ENCODE peak calls at places on chromosomes 11 and 22, in six cellular contexts. N is fibroblast of pulmonary artery; Z is BJ; X is T-cell; I is SJSA1; R is activated CD4-positive, alpha-beta memory T cell treated with anti-CD3 and anti-CD28 coated beads, Interleukin-2, amount 10 ng/mL, durations not matched to agents 7 days and 5 days. C is an unnamed sample.
A peak's percentile ranks its signal among the peaks of the same experiment; 100 is the strongest.

GRCh38 chr11:69915501-69916250 is 96.5 kb upstream of the FGF3 start:
- DNase-seq in N (peak; percentile 69), Z (peak; percentile 4), X (no peak), I (peak; percentile 96), R (peak; percentile 59), C (peak; percentile 72)

GRCh38 chr11:80899381-80899780 is 1458.6 kb upstream of the TENM4 start:
- DNase-seq in N (peak; percentile 78), Z (no peak), X (no peak), I (no peak), R (no peak), C (peak; percentile 89)

GRCh38 chr11:107844041-107844440 is 14.5 kb downstream of the SLC35F2 start:
- DNase-seq in N (peak; percentile 43), Z (no peak), X (no peak), I (peak; percentile 43), R (no peak), C (peak; percentile 16)

GRCh38 chr11:64331569-64332371 is 8.2 kb upstream of the CCDC88B start:
- DNase-seq in N (peak; percentile 85), Z (no peak), X (peak; percentile 70), I (peak; percentile 92), R (peak; percentile 89), C (peak; percentile 93)

GRCh38 chr11:73085189-73085875 is 56.8 kb downstream of the FCHSD2 start:
- DNase-seq in N (peak; percentile 66), Z (no peak), X (no peak), I (no peak), R (no peak), C (peak; percentile 36)

GRCh38 chr11:102925988-102926387 is 29.5 kb downstream of the MMP13 start:
- DNase-seq in N (no peak), Z (no peak), X (no peak), I (no peak), R (no peak), C (no peak)

GRCh38 chr11:123469089-123469488 is 39.0 kb downstream of the GRAMD1B start:
- DNase-seq in N (peak; percentile 93), Z (no peak), X (no peak), I (no peak), R (no peak), C (peak; percentile 79)

GRCh38 chr22:34847072-34847471 is 218.9 kb upstream of the ISX start:
- DNase-seq in N (no peak), Z (no peak), X (no peak), I (no peak), R (no peak), C (no peak)

GRCh38 chr11:2301631-2302272 is at the start of the genes C11orf21 and TSPAN32:
- DNase-seq in N (peak; percentile 32), Z (no peak), X (peak; percentile 47), I (peak; percentile 57), R (peak; percentile 87), C (peak; percentile 17)

GRCh38 chr22:42717197-42717967 is 3.3 kb downstream of the A4GALT start:
- DNase-seq in N (no peak), Z (no peak), X (no peak), I (no peak), R (no peak), C (peak; percentile 31)

GRCh38 chr11:116312560-116313340 is 460.0 kb downstream of the BUD13 start:
- DNase-seq in N (peak; percentile 34), Z (no peak), X (no peak), I (no peak), R (no peak), C (peak; percentile 9)

GRCh38 chr22:40628354-40629042 is 8.0 kb downstream of the MRTFA start:
- DNase-seq in N (peak; percentile 58), Z (no peak), X (no peak), I (no peak), R (no peak), C (peak; percentile 67)

GRCh38 chr22:35154937-35155387 is 89.0 kb downstream of the ISX start:
- DNase-seq in N (peak; percentile 53), Z (no peak), X (no peak), I (peak; percentile 51), R (peak; percentile 20), C (peak; percentile 46)

GRCh38 chr11:73539506-73540084 is 58.3 kb downstream of the FAM168A start:
- DNase-seq in N (no peak), Z (no peak), X (no peak), I (no peak), R (no peak), C (no peak)

GRCh38 chr22:23457586-23457985 is 122.5 kb downstream of the IGLL1 start:
- DNase-seq in N (no peak), Z (no peak), X (no peak), I (no peak), R (no peak), C (no peak)

GRCh38 chr11:115481528-115481927 is 22.7 kb downstream of the CADM1 start:
- DNase-seq in N (no peak), Z (no peak), X (no peak), I (no peak), R (no peak), C (no peak)

GRCh38 chr11:130872961-130873360 is 43.3 kb downstream of the SNX19 start:
- DNase-seq in N (peak; percentile 59), Z (no peak), X (no peak), I (peak; percentile 50), R (no peak), C (peak; percentile 26)

GRCh38 chr11:3037041-3037944 is 19.9 kb downstream of the CARS1 start:
- DNase-seq in N (peak; percentile 74), Z (no peak), X (peak; percentile 33), I (peak; percentile 86), R (peak; percentile 68), C (peak; percentile 65)

GRCh38 chr22:22462813-22463567 is 45.6 kb downstream of the ZNF280B start:
- DNase-seq in N (no peak), Z (no peak), X (no peak), I (no peak), R (no peak), C (peak; percentile 3)

GRCh38 chr11:109017489-109017888 is 352.6 kb downstream of the DDX10 start:
- DNase-seq in N (no peak), Z (no peak), X (no peak), I (no peak), R (no peak), C (no peak)

GRCh38 chr22:48874956-48875355 is 952.7 kb downstream of the BRD1 start:
- DNase-seq in N (no peak), Z (no peak), X (no peak), I (no peak), R (no peak), C (no peak)

GRCh38 chr11:27812341-27812740 is 112.1 kb upstream of the BDNF start:
- DNase-seq in N (peak; percentile 8), Z (no peak), X (no peak), I (no peak), R (no peak), C (peak; percentile 11)

GRCh38 chr22:39437836-39438704 is 18.7 kb upstream of the MGAT3 start:
- DNase-seq in N (no peak), Z (no peak), X (no peak), I (no peak), R (no peak), C (no peak)

GRCh38 chr11:65925397-65925796 is 6.2 kb downstream of the DRAP1 start:
- DNase-seq in N (no peak), Z (no peak), X (no peak), I (no peak), R (no peak), C (no peak)

GRCh38 chr11:59174664-59175033 is 2.7 kb downstream of the DTX4 start:
- DNase-seq in N (peak; percentile 14), Z (no peak), X (no peak), I (peak; percentile 63), R (no peak), C (no peak)

GRCh38 chr11:66617148-66617814 is 851 bp downstream of the RBM14 start:
- DNase-seq in N (peak; percentile 57), Z (no peak), X (peak; percentile 21), I (no peak), R (peak; percentile 17), C (no peak)

GRCh38 chr11:59802639-59803176 is 7.9 kb downstream of the MRPL16 start:
- DNase-seq in N (peak; percentile 76), Z (no peak), X (peak; percentile 41), I (no peak), R (peak; percentile 43), C (peak; percentile 74)

GRCh38 chr22:46076651-46077339 is 73.5 kb upstream of the PPARA start:
- DNase-seq in N (peak; percentile 59), Z (no peak), X (no peak), I (peak; percentile 87), R (no peak), C (peak; percentile 85)

C was measured in fibroblast of the aortic adventitia.